ENCODE peak calls at places on chromosomes 11 and 22, in four cellular contexts. K, B, Z and I are unnamed samples.

GRCh38 chr11:67611165-67611564 is 4.4 kb downstream of the NDUFV1 start:
- DNase-seq in K (no peak), B (no peak), Z (no peak), I (no peak)

GRCh38 chr11:122769126-122769780 is 69.0 kb upstream of the CRTAM start:
- DNase-seq in K (peak), B (peak), Z (no peak), I (no peak)

GRCh38 chr11:69218946-69219720 is 63.4 kb downstream of the SMIM38 start:
- DNase-seq in K (no peak), B (no peak), Z (no peak), I (no peak)

GRCh38 chr11:37817727-37818270 is 1219.8 kb upstream of the RAG2 start:
- DNase-seq in K (no peak), B (no peak), Z (no peak), I (no peak)

GRCh38 chr22:39994046-39994565 is 648 bp upstream of the FAM83F start:
- DNase-seq in K (peak), B (no peak), Z (no peak), I (peak)

GRCh38 chr11:65695459-65696241 is 16.4 kb upstream of the KAT5 start:
- DNase-seq in K (no peak), B (no peak), Z (peak), I (no peak)

GRCh38 chr11:26418391-26418790 is 86.5 kb downstream of the ANO3 start:
- DNase-seq in K (no peak), B (no peak), Z (no peak), I (peak)

GRCh38 chr11:63939351-63939920 is 634 bp downstream of the NAA40 start:
- DNase-seq in K (no peak), B (no peak), Z (peak), I (no peak)

GRCh38 chr11:69770525-69770924 is 4.6 kb downstream of the FGF4 start:
- DNase-seq in K (no peak), B (no peak), Z (no peak), I (no peak)

GRCh38 chr11:4071325-4071724 is 23.3 kb upstream of the RRM1 start:
- DNase-seq in K (no peak), B (no peak), Z (no peak), I (no peak)

GRCh38 chr11:86438685-86439084 is 64.0 kb downstream of the CCDC81 start:
- DNase-seq in K (peak), B (peak), Z (no peak), I (peak)

GRCh38 chr11:43547900-43548381 is 132.6 kb upstream of the HSD17B12 start:
- DNase-seq in K (no peak), B (no peak), Z (no peak), I (peak)

GRCh38 chr11:64447717-64448598 is 89.0 kb downstream of the RPS6KA4 start:
- DNase-seq in K (peak), B (peak), Z (no peak), I (peak)

GRCh38 chr11:104129138-104129537 is 34.8 kb downstream of the PDGFD start:
- DNase-seq in K (no peak), B (no peak), Z (no peak), I (no peak)

GRCh38 chr22:31872209-31872608 is 72.1 kb upstream of the YWHAH start:
- DNase-seq in K (no peak), B (no peak), Z (no peak), I (no peak)

GRCh38 chr22:28899199-28899853 is 16.0 kb downstream of the ZNRF3 start:
- DNase-seq in K (peak), B (peak), Z (no peak), I (peak)

GRCh38 chr11:110092577-110093406 is at the start of gene ZC3H12C:
- DNase-seq in K (peak), B (peak), Z (peak), I (peak)

GRCh38 chr11:117583063-117583801 is 213.8 kb downstream of the DSCAML1 start:
- DNase-seq in K (no peak), B (peak), Z (no peak), I (no peak)

GRCh38 chr11:6393989-6394670 is 3.9 kb downstream of the SMPD1 start:
- DNase-seq in K (no peak), B (no peak), Z (no peak), I (no peak)

GRCh38 chr11:77690649-77691048 is 53.1 kb upstream of the CLNS1A start:
- DNase-seq in K (no peak), B (no peak), Z (no peak), I (no peak)

GRCh38 chr22:21712751-21713427 is 22.7 kb downstream of the YPEL1 start:
- DNase-seq in K (peak), B (peak), Z (peak), I (peak)

GRCh38 chr11:129749141-129749540 is 66.5 kb upstream of the TMEM45B start:
- DNase-seq in K (no peak), B (no peak), Z (no peak), I (no peak)

GRCh38 chr11:68146704-68147474 is 25.7 kb upstream of the CHKA start:
- DNase-seq in K (peak), B (peak), Z (peak), I (peak)

GRCh38 chr11:96257972-96258951 is 84.7 kb downstream of the MAML2 start:
- DNase-seq in K (peak), B (peak), Z (no peak), I (peak)

GRCh38 chr11:70616938-70617674 is 218.8 kb downstream of the CTTN start:
- DNase-seq in K (no peak), B (no peak), Z (no peak), I (no peak)

GRCh38 chr11:62233730-62234129 is 8.3 kb upstream of the SCGB1D2 start:
- DNase-seq in K (no peak), B (no peak), Z (no peak), I (no peak)

GRCh38 chr11:72004515-72005346 is 6.0 kb downstream of the IL18BP start:
- DNase-seq in K (no peak), B (no peak), Z (no peak), I (no peak)

GRCh38 chr11:16598032-16598431 is 140.4 kb upstream of the C11orf58 start:
- DNase-seq in K (no peak), B (no peak), Z (no peak), I (no peak)

GRCh38 chr22:24068717-24069116 is 57.6 kb downstream of the CABIN1 start:
- DNase-seq in K (no peak), B (no peak), Z (no peak), I (no peak)

GRCh38 chr11:134659882-134660281 is 247.8 kb upstream of the B3GAT1 start:
- DNase-seq in K (no peak), B (no peak), Z (no peak), I (no peak)

GRCh38 chr22:43270314-43270908 is 72.8 kb downstream of the SCUBE1 start:
- DNase-seq in K (no peak), B (no peak), Z (no peak), I (no peak)

GRCh38 chr22:39545310-39546063 is 12.9 kb upstream of the RPS19BP1 start:
- DNase-seq in K (no peak), B (no peak), Z (peak), I (no peak)

GRCh38 chr22:30777589-30777988 is 82.9 kb downstream of the OSBP2 start:
- DNase-seq in K (no peak), B (no peak), Z (no peak), I (no peak)

GRCh38 chr11:15186146-15186545 is 71.4 kb downstream of the INSC start:
- DNase-seq in K (no peak), B (no peak), Z (no peak), I (no peak)
- H3K4me3 ChIP-seq in K (no peak), B (no peak), Z (no peak), I (no peak)

DNA sequence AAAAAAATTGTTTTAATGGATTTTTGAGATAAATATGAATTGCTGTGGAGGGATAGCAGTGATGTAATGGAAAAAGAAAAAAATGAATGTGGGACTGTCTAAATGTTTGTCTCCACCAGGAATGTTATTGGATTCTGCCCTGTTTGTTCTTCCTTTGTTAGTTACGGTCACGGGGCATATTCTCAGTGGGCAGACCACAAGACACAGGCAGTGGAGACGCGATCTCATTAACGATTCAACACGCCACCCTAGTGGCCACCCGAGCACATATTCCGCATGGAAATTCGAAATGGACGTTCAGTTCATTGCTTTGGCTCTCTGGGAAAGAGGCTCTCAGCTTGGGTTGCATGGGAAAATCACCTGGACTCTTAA is 151.8 kb upstream of the TTC12 start:
- DNase-seq in K (no peak), B (peak), Z (no peak), I (no peak)
- TF ChIP-seq CTCF in K (no peak), B (no peak), Z (no peak), I (no peak)

DNA sequence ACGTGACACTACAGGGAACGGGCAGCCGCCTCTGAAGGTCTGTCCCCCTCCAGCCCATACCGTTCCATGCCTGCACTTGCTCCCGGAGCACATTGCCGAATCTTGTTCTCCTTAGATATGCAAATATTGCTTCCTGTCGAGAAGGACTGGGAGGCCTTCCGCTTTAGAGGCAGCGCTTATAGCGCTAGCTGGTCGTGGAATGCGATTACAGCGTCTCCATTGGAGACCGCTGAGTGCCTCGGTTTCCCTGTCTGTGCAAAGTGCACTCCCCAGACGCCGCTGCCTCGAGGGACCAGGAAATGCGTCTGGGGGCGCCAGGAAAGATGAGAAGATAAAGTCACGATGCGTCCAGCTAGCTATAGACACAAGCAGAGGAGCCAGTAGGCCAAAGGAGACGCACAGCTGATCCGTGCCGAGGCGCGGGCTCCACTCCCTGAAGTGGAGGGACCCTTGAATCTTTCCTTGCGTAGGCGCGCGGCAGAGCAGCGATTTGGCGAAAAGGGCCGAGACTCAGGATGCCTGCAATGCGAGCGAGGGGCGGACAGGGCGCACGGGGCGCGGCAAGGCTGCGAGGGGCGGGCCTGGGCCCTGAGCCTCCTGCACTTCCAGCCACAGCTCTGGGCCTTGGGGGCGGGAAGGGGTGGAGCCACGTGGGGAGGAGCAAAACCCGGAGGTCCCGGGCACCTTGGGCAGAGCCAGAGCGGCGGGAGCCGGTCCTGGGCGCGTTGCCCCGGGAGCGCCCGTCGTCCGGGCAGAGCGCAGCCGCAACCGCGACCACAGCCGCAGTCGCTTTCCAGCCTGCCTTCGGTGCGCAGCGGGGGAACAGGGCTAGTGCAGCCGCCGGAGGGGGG is at the start of gene RASSF10:
- DNase-seq in K (no peak), B (peak), Z (peak), I (no peak)
- H3K4me3 ChIP-seq in K (no peak), B (no peak), Z (peak), I (no peak)

GRCh38 chr11:46894961-46895360 is 23.4 kb downstream of the LRP4 start:
- DNase-seq in K (no peak), B (no peak), Z (no peak), I (no peak)
- TF ChIP-seq CTCF in K (no peak), B (no peak), Z (no peak), I (no peak)

GRCh38 chr22:20519558-20519957 is 12.1 kb downstream of the MED15 start:
- DNase-seq in K (no peak), B (no peak), Z (no peak), I (no peak)
- H3K4me3 ChIP-seq in K (no peak), B (no peak), Z (no peak), I (no peak)

GRCh38 chr11:114587398-114587953 is 8.1 kb downstream of the NXPE4 start:
- DNase-seq in K (no peak), B (no peak), Z (no peak), I (no peak)
- TF ChIP-seq CTCF in K (no peak), B (no peak), Z (no peak), I (no peak)

DNA sequence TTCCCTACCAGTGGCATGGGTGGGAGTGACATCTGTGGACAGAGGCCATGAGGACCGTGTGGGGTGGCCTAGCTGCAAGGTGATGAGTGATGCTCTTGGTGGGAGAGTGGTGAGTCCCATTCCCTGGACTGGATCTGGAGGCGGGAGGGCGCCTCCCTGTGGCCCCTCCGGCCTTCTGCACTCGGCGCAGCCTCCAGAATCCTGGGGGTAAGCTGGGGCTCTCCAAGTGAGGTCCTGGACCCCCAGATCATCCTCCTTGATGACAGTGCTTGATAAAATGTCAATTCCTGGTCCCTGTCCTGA is 32.3 kb upstream of the PRR5 start:
- DNase-seq in K (peak), B (no peak), Z (no peak), I (peak)
- H3K4me3 ChIP-seq in K (peak), B (no peak), Z (peak), I (peak)

GRCh38 chr11:120815260-120816100 is 208.4 kb upstream of the TBCEL start:
- DNase-seq in K (no peak), B (no peak), Z (no peak), I (no peak)
- TF ChIP-seq CTCF in K (no peak), B (no peak), Z (no peak), I (no peak)